ENCODE peak calls at places on chromosomes 6 and 20, in seven cellular contexts. One of them, this sample, is unnamed.

GRCh38 chr20:61908057-61909026 is 157.3 kb downstream of the TAF4 start:
- DNase-seq in H1: no peak
- DNase-seq in HCT116: no peak
- DNase-seq in HepG2: no peak
- DNase-seq in SK-N-SH: no peak
- DNase-seq in K562: no peak
- DNase-seq in GM12878: no peak
- DNase-seq in this sample: no peak

GRCh38 chr6:142400495-142400894 is 98.7 kb downstream of the ADGRG6 start:
- DNase-seq in HCT116: no peak
- DNase-seq in HepG2: no peak
- DNase-seq in K562: peak
- DNase-seq in H1: no peak
- DNase-seq in GM12878: no peak
- DNase-seq in SK-N-SH: no peak
- DNase-seq in this sample: no peak

GRCh38 chr6:11810854-11811643 is 32.4 kb upstream of the ADTRP start:
- DNase-seq in HCT116: no peak
- DNase-seq in HepG2: no peak
- DNase-seq in SK-N-SH: no peak
- DNase-seq in H1: no peak
- DNase-seq in K562: no peak
- DNase-seq in GM12878: no peak
- DNase-seq in this sample: no peak

GRCh38 chr20:46905364-46906125 is 10.9 kb downstream of the EYA2 start:
- DNase-seq in GM12878: no peak
- DNase-seq in SK-N-SH: no peak
- DNase-seq in K562: no peak
- DNase-seq in HCT116: no peak
- DNase-seq in H1: no peak
- DNase-seq in HepG2: no peak
- DNase-seq in this sample: no peak

GRCh38 chr20:57650266-57650665 is 30.0 kb upstream of the ZBP1 start:
- DNase-seq in HCT116: no peak
- DNase-seq in HepG2: no peak
- DNase-seq in GM12878: no peak
- DNase-seq in H1: no peak
- DNase-seq in SK-N-SH: peak
- DNase-seq in K562: no peak
- DNase-seq in this sample: no peak

GRCh38 chr6:155604991-155605390 is 149.4 kb upstream of the NOX3 start:
- DNase-seq in K562: no peak
- DNase-seq in HCT116: no peak
- DNase-seq in GM12878: no peak
- DNase-seq in H1: no peak
- DNase-seq in HepG2: no peak
- DNase-seq in SK-N-SH: no peak
- DNase-seq in this sample: no peak

GRCh38 chr6:135322427-135323201 is 141.5 kb downstream of the MYB start:
- DNase-seq in K562: no peak
- DNase-seq in H1: no peak
- DNase-seq in GM12878: peak
- DNase-seq in HepG2: no peak
- DNase-seq in SK-N-SH: no peak
- DNase-seq in HCT116: no peak
- DNase-seq in this sample: peak

GRCh38 chr6:94751641-94752329 is 825.5 kb upstream of the MANEA start:
- DNase-seq in K562: no peak
- DNase-seq in HCT116: no peak
- DNase-seq in GM12878: peak
- DNase-seq in SK-N-SH: no peak
- DNase-seq in HepG2: no peak
- DNase-seq in H1: no peak
- DNase-seq in this sample: no peak

GRCh38 chr20:16049478-16050093 is 523.7 kb downstream of the KIF16B start:
- DNase-seq in K562: no peak
- DNase-seq in HepG2: no peak
- DNase-seq in HCT116: no peak
- DNase-seq in GM12878: no peak
- DNase-seq in H1: no peak
- DNase-seq in SK-N-SH: no peak
- DNase-seq in this sample: no peak

GRCh38 chr6:87742106-87742505 is 40.1 kb upstream of the AKIRIN2 start:
- DNase-seq in HepG2: no peak
- DNase-seq in H1: no peak
- DNase-seq in HCT116: no peak
- DNase-seq in K562: no peak
- DNase-seq in SK-N-SH: no peak
- DNase-seq in GM12878: no peak
- DNase-seq in this sample: no peak

GRCh38 chr6:139457482-139457881 is 83.0 kb upstream of the CITED2 start:
- DNase-seq in SK-N-SH: no peak
- DNase-seq in HepG2: no peak
- DNase-seq in H1: no peak
- DNase-seq in GM12878: no peak
- DNase-seq in HCT116: no peak
- DNase-seq in K562: no peak
- DNase-seq in this sample: no peak

GRCh38 chr6:28838289-28838633 is 85.5 kb downstream of the TRIM27 start:
- DNase-seq in SK-N-SH: no peak
- DNase-seq in K562: peak
- DNase-seq in H1: peak
- DNase-seq in HepG2: peak
- DNase-seq in HCT116: no peak
- DNase-seq in GM12878: peak
- DNase-seq in this sample: peak

GRCh38 chr6:148223424-148223842 is 119.2 kb upstream of the SASH1 start:
- DNase-seq in H1: no peak
- DNase-seq in K562: no peak
- DNase-seq in HepG2: no peak
- DNase-seq in SK-N-SH: no peak
- DNase-seq in HCT116: no peak
- DNase-seq in GM12878: no peak
- DNase-seq in this sample: no peak

GRCh38 chr6:138099832-138100231 is 7.4 kb downstream of the PERP start:
- DNase-seq in HCT116: no peak
- DNase-seq in H1: no peak
- DNase-seq in K562: no peak
- DNase-seq in HepG2: no peak
- DNase-seq in GM12878: no peak
- DNase-seq in SK-N-SH: no peak
- DNase-seq in this sample: no peak

GRCh38 chr6:158654498-158654897 is 4.6 kb downstream of the SYTL3 start:
- DNase-seq in SK-N-SH: peak
- DNase-seq in GM12878: no peak
- DNase-seq in H1: no peak
- DNase-seq in HepG2: peak
- DNase-seq in HCT116: no peak
- DNase-seq in K562: no peak
- DNase-seq in this sample: no peak

GRCh38 chr6:143569035-143569434 is 57.5 kb upstream of the FUCA2 start:
- DNase-seq in K562: no peak
- DNase-seq in GM12878: no peak
- DNase-seq in H1: no peak
- DNase-seq in SK-N-SH: no peak
- DNase-seq in HepG2: no peak
- DNase-seq in HCT116: no peak
- DNase-seq in this sample: no peak

GRCh38 chr20:43717616-43717995 is 9.2 kb downstream of the GTSF1L start:
- DNase-seq in HepG2: no peak
- DNase-seq in K562: no peak
- DNase-seq in GM12878: no peak
- DNase-seq in HCT116: no peak
- DNase-seq in SK-N-SH: no peak
- DNase-seq in H1: no peak
- DNase-seq in this sample: no peak

GRCh38 chr6:149129401-149130077 is 188.0 kb upstream of the TAB2 start:
- DNase-seq in HepG2: no peak
- DNase-seq in K562: no peak
- DNase-seq in H1: no peak
- DNase-seq in SK-N-SH: no peak
- DNase-seq in HCT116: no peak
- DNase-seq in GM12878: no peak
- DNase-seq in this sample: no peak

GRCh38 chr6:39453236-39453635 is 130.7 kb upstream of the KCNK16 start:
- DNase-seq in H1: no peak
- DNase-seq in HepG2: no peak
- DNase-seq in K562: no peak
- DNase-seq in GM12878: no peak
- DNase-seq in HCT116: no peak
- DNase-seq in SK-N-SH: no peak
- DNase-seq in this sample: no peak

GRCh38 chr6:21414065-21414464 is 179.5 kb upstream of the SOX4 start:
- DNase-seq in H1: no peak
- DNase-seq in HCT116: no peak
- DNase-seq in GM12878: no peak
- DNase-seq in HepG2: no peak
- DNase-seq in K562: no peak
- DNase-seq in SK-N-SH: no peak
- DNase-seq in this sample: no peak

GRCh38 chr6:39298061-39298460 is 16.2 kb downstream of the KCNK17 start:
- DNase-seq in SK-N-SH: no peak
- DNase-seq in H1: no peak
- DNase-seq in K562: no peak
- DNase-seq in HCT116: no peak
- DNase-seq in GM12878: no peak
- DNase-seq in HepG2: peak
- DNase-seq in this sample: no peak

DNA sequence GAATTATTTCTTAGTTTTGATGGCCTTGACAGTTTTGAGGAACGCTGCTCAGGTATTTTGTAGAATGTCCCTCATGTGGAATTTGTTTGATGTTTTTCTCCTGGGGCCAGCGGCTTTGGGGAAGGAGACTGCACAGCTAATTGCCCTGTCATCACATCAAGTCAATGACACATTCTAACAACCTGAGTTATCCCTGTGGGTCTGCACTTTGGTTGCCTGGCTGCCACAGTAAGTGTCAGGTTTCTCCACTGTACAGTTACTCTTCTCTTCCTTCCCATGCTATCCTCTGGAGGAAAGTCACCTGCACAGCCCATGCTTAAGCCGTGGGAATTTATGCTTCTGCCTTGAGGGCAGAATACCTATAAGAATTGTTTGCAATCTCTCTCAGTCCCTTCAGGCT is 1.4 kb upstream of the TREML4 start:
- DNase-seq in HCT116: no peak
- DNase-seq in SK-N-SH: no peak
- DNase-seq in HepG2: no peak
- DNase-seq in GM12878: no peak
- DNase-seq in K562: no peak
- DNase-seq in H1: no peak
- DNase-seq in this sample: no peak
- TF ChIP-seq JUND in HCT116: no peak
- TF ChIP-seq JUND in SK-N-SH: no peak
- TF ChIP-seq JUND in HepG2: no peak
- TF ChIP-seq JUND in GM12878: no peak
- TF ChIP-seq JUND in K562: no peak
- TF ChIP-seq JUND in H1: no peak
- TF ChIP-seq JUND in this sample: no peak

GRCh38 chr6:90896165-90896549 is 309.3 kb upstream of the MAP3K7 start:
- DNase-seq in HCT116: no peak
- DNase-seq in SK-N-SH: peak
- DNase-seq in K562: no peak
- DNase-seq in HepG2: no peak
- DNase-seq in H1: no peak
- DNase-seq in GM12878: no peak
- DNase-seq in this sample: no peak

GRCh38 chr6:90893385-90893784 is 306.5 kb upstream of the MAP3K7 start:
- DNase-seq in HCT116: no peak
- DNase-seq in GM12878: no peak
- DNase-seq in H1: no peak
- DNase-seq in HepG2: no peak
- DNase-seq in K562: no peak
- DNase-seq in SK-N-SH: no peak
- DNase-seq in this sample: no peak

GRCh38 chr6:90895299-90896164 is 308.7 kb upstream of the MAP3K7 start:
- DNase-seq in HCT116: no peak
- DNase-seq in K562: no peak
- DNase-seq in H1: no peak
- DNase-seq in GM12878: no peak
- DNase-seq in SK-N-SH: no peak
- DNase-seq in HepG2: no peak
- DNase-seq in this sample: no peak

GRCh38 chr6:90892271-90892670 is 305.4 kb upstream of the MAP3K7 start:
- DNase-seq in SK-N-SH: no peak
- DNase-seq in GM12878: no peak
- DNase-seq in HepG2: no peak
- DNase-seq in HCT116: no peak
- DNase-seq in K562: no peak
- DNase-seq in H1: no peak
- DNase-seq in this sample: no peak

GRCh38 chr6:90894285-90895144 is 307.6 kb upstream of the MAP3K7 start:
- DNase-seq in K562: no peak
- DNase-seq in HepG2: no peak
- DNase-seq in H1: no peak
- DNase-seq in HCT116: no peak
- DNase-seq in SK-N-SH: no peak
- DNase-seq in GM12878: no peak
- DNase-seq in this sample: no peak
- TF ChIP-seq JUND in K562: no peak
- TF ChIP-seq JUND in HepG2: no peak
- TF ChIP-seq JUND in H1: no peak
- TF ChIP-seq JUND in HCT116: no peak
- TF ChIP-seq JUND in SK-N-SH: no peak
- TF ChIP-seq JUND in GM12878: no peak
- TF ChIP-seq JUND in this sample: no peak

DNA sequence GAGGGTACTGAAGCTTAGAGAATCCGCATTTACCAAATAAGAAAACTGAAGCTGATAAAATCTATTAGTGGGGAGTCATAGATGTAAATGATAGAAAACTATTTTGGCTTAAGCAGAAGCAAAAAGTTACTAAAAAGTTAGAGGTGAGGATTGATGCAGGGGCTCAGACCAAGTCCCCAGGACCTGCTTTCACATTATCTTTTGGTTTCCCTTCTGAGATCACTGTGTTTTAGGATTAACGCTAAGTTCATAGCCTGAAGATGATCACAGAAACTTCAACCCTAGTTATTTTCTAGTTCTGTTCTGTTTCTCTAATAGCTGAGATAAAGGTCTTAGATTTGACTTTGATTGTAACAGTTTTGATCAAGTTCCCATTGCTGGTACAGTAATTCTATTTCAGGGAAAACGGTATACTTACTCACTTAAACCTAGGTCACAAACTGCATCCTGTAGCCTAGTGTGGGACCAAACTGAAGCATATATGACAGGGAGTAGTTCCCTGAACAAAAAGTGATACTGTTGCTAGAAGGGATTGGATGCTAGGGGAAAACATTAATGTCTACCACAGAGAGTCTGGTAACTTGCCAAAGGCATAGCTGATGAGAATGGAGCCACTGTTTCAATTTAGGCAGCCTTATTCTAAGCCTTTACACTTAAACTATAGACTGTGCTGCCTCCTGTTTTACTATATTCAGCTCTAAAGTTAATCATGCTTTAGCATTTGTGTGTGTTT is 13.1 kb downstream of the CYB5R4 start:
- DNase-seq in H1: no peak
- DNase-seq in K562: no peak
- DNase-seq in SK-N-SH: no peak
- DNase-seq in HepG2: no peak
- DNase-seq in GM12878: no peak
- DNase-seq in HCT116: no peak
- DNase-seq in this sample: no peak
- TF ChIP-seq JUND in H1: no peak
- TF ChIP-seq JUND in K562: no peak
- TF ChIP-seq JUND in SK-N-SH: no peak
- TF ChIP-seq JUND in HepG2: no peak
- TF ChIP-seq JUND in GM12878: no peak
- TF ChIP-seq JUND in HCT116: no peak
- TF ChIP-seq JUND in this sample: no peak

GRCh38 chr6:156904176-156904967 is 127.2 kb downstream of the ARID1B start:
- DNase-seq in SK-N-SH: no peak
- DNase-seq in HCT116: no peak
- DNase-seq in GM12878: no peak
- DNase-seq in K562: no peak
- DNase-seq in HepG2: no peak
- DNase-seq in H1: no peak
- DNase-seq in this sample: no peak
- TF ChIP-seq JUND in SK-N-SH: no peak
- TF ChIP-seq JUND in HCT116: no peak
- TF ChIP-seq JUND in GM12878: no peak
- TF ChIP-seq JUND in K562: no peak
- TF ChIP-seq JUND in HepG2: no peak
- TF ChIP-seq JUND in H1: no peak
- TF ChIP-seq JUND in this sample: no peak